ENCODE peak calls at places on chromosomes 7 and 10, in four cellular contexts. One of them, this sample, is unnamed.

GRCh38 chr10:62277946-62278345 is 9.3 kb upstream of the RTKN2 start:
- DNase-seq in HCT116: no peak
- DNase-seq in HepG2: no peak
- DNase-seq in H1: no peak
- DNase-seq in this sample: no peak

GRCh38 chr10:88960854-88961253 is 8.3 kb upstream of the ACTA2 start:
- DNase-seq in HCT116: no peak
- DNase-seq in HepG2: no peak
- DNase-seq in H1: no peak
- DNase-seq in this sample: no peak

GRCh38 chr10:103575416-103576075 is 82.0 kb downstream of the NEURL1 start:
- DNase-seq in HCT116: no peak
- DNase-seq in HepG2: no peak
- DNase-seq in H1: no peak
- DNase-seq in this sample: no peak

GRCh38 chr10:130053561-130053960 is 57.1 kb downstream of the C10orf143 start:
- DNase-seq in HCT116: no peak
- DNase-seq in HepG2: no peak
- DNase-seq in H1: no peak
- DNase-seq in this sample: no peak

GRCh38 chr7:79548616-79549206 is 95.2 kb upstream of the MAGI2 start:
- DNase-seq in HCT116: no peak
- DNase-seq in HepG2: peak
- DNase-seq in H1: no peak
- DNase-seq in this sample: no peak

GRCh38 chr10:60759181-60759580 is 19.1 kb upstream of the CDK1 start:
- DNase-seq in HCT116: no peak
- DNase-seq in HepG2: no peak
- DNase-seq in H1: peak
- DNase-seq in this sample: no peak

GRCh38 chr7:43302211-43302711 is 189.8 kb downstream of the HECW1 start:
- DNase-seq in HCT116: no peak
- DNase-seq in HepG2: peak
- DNase-seq in H1: no peak
- DNase-seq in this sample: no peak

GRCh38 chr10:124686707-124687376 is 57.3 kb downstream of the FAM53B start:
- DNase-seq in HCT116: no peak
- DNase-seq in HepG2: no peak
- DNase-seq in H1: no peak
- DNase-seq in this sample: no peak

GRCh38 chr10:117736655-117737054 is 194.1 kb downstream of the EMX2 start:
- DNase-seq in HCT116: peak
- DNase-seq in HepG2: peak
- DNase-seq in H1: no peak
- DNase-seq in this sample: no peak

GRCh38 chr10:68550747-68551411 is 9.3 kb upstream of the TET1 start:
- DNase-seq in HCT116: peak
- DNase-seq in HepG2: peak
- DNase-seq in H1: peak
- DNase-seq in this sample: peak

GRCh38 chr7:123460616-123461015 is 73.8 kb downstream of the IQUB start:
- DNase-seq in HCT116: no peak
- DNase-seq in HepG2: no peak
- DNase-seq in H1: no peak
- DNase-seq in this sample: no peak

GRCh38 chr10:58384536-58384998 is 643 bp upstream of the TFAM start:
- DNase-seq in HCT116: no peak
- DNase-seq in HepG2: no peak
- DNase-seq in H1: no peak
- DNase-seq in this sample: no peak

GRCh38 chr10:101569465-101569837 is 18.6 kb downstream of the POLL start:
- DNase-seq in HCT116: no peak
- DNase-seq in HepG2: no peak
- DNase-seq in H1: peak
- DNase-seq in this sample: no peak

GRCh38 chr10:11691319-11691755 is 50.8 kb upstream of the ECHDC3 start:
- DNase-seq in HCT116: no peak
- DNase-seq in HepG2: no peak
- DNase-seq in H1: no peak
- DNase-seq in this sample: no peak

GRCh38 chr10:58384999-58385783 is at the start of gene TFAM:
- DNase-seq in HCT116: peak
- DNase-seq in HepG2: peak
- DNase-seq in H1: peak
- DNase-seq in this sample: peak

GRCh38 chr7:125834421-125834820 is 904.8 kb upstream of the POT1 start:
- DNase-seq in HCT116: no peak
- DNase-seq in HepG2: no peak
- DNase-seq in H1: no peak
- DNase-seq in this sample: no peak

GRCh38 chr10:47361293-47361692 is 13.1 kb downstream of the RBP3 start:
- DNase-seq in HCT116: peak
- DNase-seq in HepG2: peak
- DNase-seq in H1: peak
- DNase-seq in this sample: peak

GRCh38 chr7:138943061-138943460 is 38.1 kb downstream of the KIAA1549 start:
- DNase-seq in HCT116: no peak
- DNase-seq in HepG2: no peak
- DNase-seq in H1: no peak
- DNase-seq in this sample: no peak

GRCh38 chr10:132397671-132398565 is 918 bp downstream of the PWWP2B start:
- DNase-seq in HCT116: no peak
- DNase-seq in HepG2: no peak
- DNase-seq in H1: no peak
- DNase-seq in this sample: peak

GRCh38 chr7:112970771-112971170 is 115.9 kb downstream of the GPR85 start:
- DNase-seq in HCT116: peak
- DNase-seq in HepG2: no peak
- DNase-seq in H1: no peak
- DNase-seq in this sample: peak

GRCh38 chr10:34235164-34235832 is 579.8 kb downstream of the PARD3 start:
- DNase-seq in HCT116: no peak
- DNase-seq in HepG2: no peak
- DNase-seq in H1: no peak
- DNase-seq in this sample: no peak

GRCh38 chr10:70597856-70598815 is 4.4 kb downstream of the PRF1 start:
- DNase-seq in HCT116: no peak
- DNase-seq in HepG2: no peak
- DNase-seq in H1: peak
- DNase-seq in this sample: peak

GRCh38 chr10:30231071-30231652 is 117.9 kb downstream of the MTPAP start:
- DNase-seq in HCT116: no peak
- DNase-seq in HepG2: peak
- DNase-seq in H1: no peak
- DNase-seq in this sample: no peak

GRCh38 chr7:31938650-31939049 is 131.6 kb downstream of the PDE1C start:
- DNase-seq in HCT116: no peak
- DNase-seq in HepG2: no peak
- DNase-seq in H1: no peak
- DNase-seq in this sample: no peak

GRCh38 chr7:121428857-121429489 is 32.9 kb upstream of the FAM3C start:
- DNase-seq in HCT116: no peak
- DNase-seq in HepG2: no peak
- DNase-seq in H1: no peak
- DNase-seq in this sample: no peak

GRCh38 chr7:22791204-22792158 is 31.2 kb downstream of the TOMM7 start:
- DNase-seq in HCT116: no peak
- DNase-seq in HepG2: no peak
- DNase-seq in H1: no peak
- DNase-seq in this sample: no peak

GRCh38 chr7:27134392-27134791 is 3.8 kb upstream of the HOXA4 start:
- DNase-seq in HCT116: no peak
- DNase-seq in HepG2: peak
- DNase-seq in H1: no peak
- DNase-seq in this sample: no peak

GRCh38 chr10:115861864-115862263 is 411.1 kb downstream of the GFRA1 start:
- DNase-seq in HCT116: no peak
- DNase-seq in HepG2: no peak
- DNase-seq in H1: no peak
- DNase-seq in this sample: no peak

GRCh38 chr7:71652551-71652950 is 520.6 kb downstream of the GALNT17 start:
- DNase-seq in HCT116: no peak
- DNase-seq in HepG2: no peak
- DNase-seq in H1: no peak
- DNase-seq in this sample: no peak

GRCh38 chr7:22723642-22724041 is 3.4 kb upstream of the IL6 start:
- DNase-seq in HCT116: no peak
- DNase-seq in HepG2: no peak
- DNase-seq in H1: no peak
- DNase-seq in this sample: no peak

GRCh38 chr10:85724215-85724614 is 642.4 kb downstream of the GRID1 start:
- DNase-seq in HCT116: no peak
- DNase-seq in HepG2: no peak
- DNase-seq in H1: no peak
- DNase-seq in this sample: no peak

GRCh38 chr10:129754211-129755050 is 209.6 kb downstream of the EBF3 start:
- DNase-seq in HCT116: no peak
- DNase-seq in HepG2: no peak
- DNase-seq in H1: peak
- DNase-seq in this sample: no peak

GRCh38 chr10:13404791-13405190 is 56.7 kb upstream of the SEPHS1 start:
- DNase-seq in HCT116: no peak
- DNase-seq in HepG2: no peak
- DNase-seq in H1: no peak
- DNase-seq in this sample: no peak
- TF ChIP-seq FOSL1 in HCT116: no peak
- TF ChIP-seq FOSL1 in HepG2: no peak
- TF ChIP-seq FOSL1 in H1: no peak
- TF ChIP-seq FOSL1 in this sample: no peak

GRCh38 chr10:20962165-20962564 is 65.1 kb upstream of the NEBL start:
- DNase-seq in HCT116: no peak
- DNase-seq in HepG2: no peak
- DNase-seq in H1: no peak
- DNase-seq in this sample: no peak
- TF ChIP-seq FOSL1 in HCT116: no peak
- TF ChIP-seq FOSL1 in HepG2: no peak
- TF ChIP-seq FOSL1 in H1: no peak
- TF ChIP-seq FOSL1 in this sample: no peak

GRCh38 chr7:132158841-132159240 is 417.4 kb downstream of the PLXNA4 start:
- DNase-seq in HCT116: no peak
- DNase-seq in HepG2: no peak
- DNase-seq in H1: no peak
- DNase-seq in this sample: no peak
- TF ChIP-seq FOSL1 in HCT116: no peak
- TF ChIP-seq FOSL1 in HepG2: no peak
- TF ChIP-seq FOSL1 in H1: no peak
- TF ChIP-seq FOSL1 in this sample: no peak

GRCh38 chr7:155212301-155213015 is 85.2 kb upstream of the INSIG1 start:
- DNase-seq in HCT116: no peak
- DNase-seq in HepG2: no peak
- DNase-seq in H1: no peak
- DNase-seq in this sample: no peak

GRCh38 chr7:155211761-155212160 is 85.9 kb upstream of the INSIG1 start:
- DNase-seq in HCT116: no peak
- DNase-seq in HepG2: no peak
- DNase-seq in H1: no peak
- DNase-seq in this sample: no peak

GRCh38 chr7:155213955-155214327 is 83.7 kb upstream of the INSIG1 start:
- DNase-seq in HCT116: no peak
- DNase-seq in HepG2: no peak
- DNase-seq in H1: no peak
- DNase-seq in this sample: peak

GRCh38 chr7:155214328-155214986 is 83.2 kb upstream of the INSIG1 start:
- DNase-seq in HCT116: no peak
- DNase-seq in HepG2: no peak
- DNase-seq in H1: no peak
- DNase-seq in this sample: peak

GRCh38 chr7:155213385-155213784 is 84.3 kb upstream of the INSIG1 start:
- DNase-seq in HCT116: no peak
- DNase-seq in HepG2: no peak
- DNase-seq in H1: no peak
- DNase-seq in this sample: no peak
- TF ChIP-seq FOSL1 in HCT116: no peak
- TF ChIP-seq FOSL1 in HepG2: no peak
- TF ChIP-seq FOSL1 in H1: no peak
- TF ChIP-seq FOSL1 in this sample: no peak

GRCh38 chr7:1538544-1539345 is 8.2 kb downstream of the MAFK start:
- DNase-seq in HCT116: no peak
- DNase-seq in HepG2: no peak
- DNase-seq in H1: no peak
- DNase-seq in this sample: no peak
- TF ChIP-seq FOSL1 in HCT116: no peak
- TF ChIP-seq FOSL1 in HepG2: no peak
- TF ChIP-seq FOSL1 in H1: no peak
- TF ChIP-seq FOSL1 in this sample: no peak

GRCh38 chr7:148701414-148701813 is 2.7 kb downstream of the CUL1 start:
- DNase-seq in HCT116: no peak
- DNase-seq in HepG2: no peak
- DNase-seq in H1: no peak
- DNase-seq in this sample: peak

GRCh38 chr7:148699024-148699771 is 495 bp downstream of the CUL1 start:
- DNase-seq in HCT116: no peak
- DNase-seq in HepG2: peak
- DNase-seq in H1: peak
- DNase-seq in this sample: peak

GRCh38 chr7:148698397-148699023 is at the start of gene CUL1:
- DNase-seq in HCT116: peak
- DNase-seq in HepG2: peak
- DNase-seq in H1: peak
- DNase-seq in this sample: peak

GRCh38 chr7:148700693-148701092 is 2.0 kb downstream of the CUL1 start:
- DNase-seq in HCT116: no peak
- DNase-seq in HepG2: no peak
- DNase-seq in H1: no peak
- DNase-seq in this sample: peak

DNA sequence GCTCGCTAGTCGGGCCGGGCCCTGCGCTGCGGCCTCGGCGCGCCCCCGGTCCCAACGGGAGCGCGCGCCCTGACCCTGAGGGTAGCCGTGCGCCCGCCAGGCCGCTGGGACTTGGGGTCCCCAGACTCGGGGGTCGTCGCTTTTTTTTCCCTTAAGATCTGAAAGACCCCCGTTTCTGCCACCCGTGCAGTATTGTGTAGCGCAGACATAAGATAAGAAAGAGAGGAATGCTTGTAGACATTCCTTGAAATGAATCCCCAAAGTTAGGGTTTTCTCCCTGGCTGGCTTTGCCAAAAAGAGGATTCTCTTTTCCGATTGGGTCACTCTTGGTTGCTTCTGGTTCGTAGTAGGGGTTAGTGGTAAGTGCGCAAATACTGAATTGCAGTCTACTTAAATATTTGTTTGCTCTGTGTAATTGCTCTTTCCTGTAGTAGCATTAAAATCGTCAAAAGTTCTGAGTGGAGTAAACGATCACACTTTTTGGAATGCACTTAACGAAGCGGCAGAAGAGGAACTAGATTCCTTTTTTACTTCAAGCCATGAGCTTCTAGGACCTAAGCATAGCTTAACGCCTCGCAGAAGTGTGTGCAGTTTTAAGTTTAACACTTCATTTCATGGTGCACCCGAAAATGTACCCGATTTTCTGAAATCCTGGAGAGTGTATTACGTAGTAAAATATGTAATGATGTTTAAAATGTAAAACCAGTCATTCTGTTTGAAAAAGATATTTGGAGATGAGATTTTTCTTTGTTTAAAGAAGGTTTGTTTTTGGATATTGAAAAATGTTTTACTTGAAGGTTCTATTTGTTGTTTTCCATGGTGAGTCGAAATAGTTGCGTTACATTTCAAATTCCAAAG is 1.3 kb downstream of the CUL1 start:
- DNase-seq in HCT116: no peak
- DNase-seq in HepG2: peak
- DNase-seq in H1: no peak
- DNase-seq in this sample: peak
- TF ChIP-seq FOSL1 in HCT116: no peak
- TF ChIP-seq FOSL1 in HepG2: no peak
- TF ChIP-seq FOSL1 in H1: no peak
- TF ChIP-seq FOSL1 in this sample: no peak

This sample was measured in K562.